ENCODE peak calls at places on chromosome 1, in five cellular contexts. K is cardiac muscle cell; Z is SIG-M5; M is neural crest cell; L is activated T-helper 1 cell treated with anti-CD3 and anti-CD28 coated beads, Interleukin-2, amount 50 U/mL, for 16 hours. O is an unnamed sample.
A peak's percentile ranks its signal among the peaks of the same experiment; 100 is the strongest.

GRCh38 chr1:197210426-197210825 is 57.6 kb upstream of the CRB1 start:
- DNase-seq in K (peak; percentile 6), Z (no peak), M (no peak), L (no peak), O (no peak)

GRCh38 chr1:147491098-147491497 is 50.2 kb upstream of the BCL9 start:
- DNase-seq in K (no peak), Z (no peak), M (no peak), L (no peak), O (no peak)

GRCh38 chr1:79117376-79117775 is 110.8 kb upstream of the ADGRL4 start:
- DNase-seq in K (peak; percentile 45), Z (no peak), M (no peak), L (no peak), O (no peak)

GRCh38 chr1:229268505-229268904 is 2.4 kb upstream of the RAB4A start:
- DNase-seq in K (no peak), Z (no peak), M (no peak), L (no peak), O (no peak)

GRCh38 chr1:121516279-121516967 is 331.6 kb downstream of the SRGAP2C start:
- DNase-seq in K (no peak), Z (peak; percentile 68), M (no peak), L (no peak), O (no peak)

GRCh38 chr1:25548601-25549000 is 5.2 kb downstream of the LDLRAP1 start:
- DNase-seq in K (no peak), Z (no peak), M (no peak), L (no peak), O (no peak)

GRCh38 chr1:220511785-220512184 is 16.2 kb upstream of the MARK1 start:
- DNase-seq in K (no peak), Z (no peak), M (no peak), L (no peak), O (peak; percentile 38)

GRCh38 chr1:101284622-101285218 is 47.9 kb downstream of the S1PR1 start:
- DNase-seq in K (no peak), Z (no peak), M (no peak), L (no peak), O (no peak)

GRCh38 chr1:221335161-221336101 is 406.5 kb downstream of the DUSP10 start:
- DNase-seq in K (peak; percentile 78), Z (no peak), M (no peak), L (no peak), O (no peak)

GRCh38 chr1:180098242-180098995 is 56.2 kb upstream of the QSOX1 start:
- DNase-seq in K (peak; percentile 89), Z (no peak), M (no peak), L (no peak), O (no peak)

GRCh38 chr1:206551985-206552325 is 44.6 kb downstream of the RASSF5 start:
- DNase-seq in K (no peak), Z (no peak), M (no peak), L (peak; percentile 51), O (no peak)

GRCh38 chr1:184407816-184408510 is 21.1 kb downstream of the C1orf21 start:
- DNase-seq in K (no peak), Z (no peak), M (no peak), L (no peak), O (no peak)

GRCh38 chr1:225846331-225847310 is 35.6 kb downstream of the TMEM63A start:
- DNase-seq in K (no peak), Z (no peak), M (no peak), L (no peak), O (no peak)

GRCh38 chr1:28642847-28643635 is at the start of gene TAF12:
- DNase-seq in K (peak; percentile 97), Z (peak; percentile 80), M (peak; percentile 80), L (peak; percentile 90), O (peak; percentile 92)

GRCh38 chr1:236998571-236998970 is 5.7 kb downstream of the MT1HL1 start:
- DNase-seq in K (no peak), Z (no peak), M (no peak), L (no peak), O (no peak)

GRCh38 chr1:17520041-17520440 is 19.5 kb upstream of the ARHGEF10L start:
- DNase-seq in K (no peak), Z (no peak), M (no peak), L (no peak), O (no peak)

GRCh38 chr1:75529488-75529887 is 81.4 kb downstream of the SLC44A5 start:
- DNase-seq in K (peak; percentile 20), Z (no peak), M (no peak), L (no peak), O (peak; percentile 98)

GRCh38 chr1:150376110-150376509 is 12.2 kb downstream of the RPRD2 start:
- DNase-seq in K (no peak), Z (no peak), M (no peak), L (no peak), O (no peak)

GRCh38 chr1:8815582-8816285 is 1.7 kb downstream of the RERE start:
- DNase-seq in K (peak; percentile 46), Z (no peak), M (peak; percentile 43), L (no peak), O (peak; percentile 69)

GRCh38 chr1:82059931-82060330 is 259.2 kb downstream of the ADGRL2 start:
- DNase-seq in K (no peak), Z (no peak), M (no peak), L (no peak), O (no peak)

GRCh38 chr1:65512967-65513777 is 92.7 kb downstream of the LEPR start:
- DNase-seq in K (no peak), Z (no peak), M (no peak), L (no peak), O (no peak)

GRCh38 chr1:21295059-21295401 is 4.8 kb upstream of the ECE1 start:
- DNase-seq in K (peak; percentile 29), Z (no peak), M (no peak), L (peak; percentile 29), O (no peak)

GRCh38 chr1:76949503-76949902 is 82.2 kb downstream of the ST6GALNAC5 start:
- DNase-seq in K (no peak), Z (no peak), M (no peak), L (no peak), O (no peak)

GRCh38 chr1:34885405-34886247 is 26.1 kb upstream of the SMIM12 start:
- DNase-seq in K (peak; percentile 51), Z (no peak), M (peak; percentile 62), L (peak; percentile 32), O (peak; percentile 87)

GRCh38 chr1:203380395-203381150 is 29.7 kb upstream of the FMOD start:
- DNase-seq in K (no peak), Z (no peak), M (no peak), L (no peak), O (no peak)

GRCh38 chr1:154176341-154176740 is 15.6 kb downstream of the TPM3 start:
- DNase-seq in K (peak; percentile 89), Z (no peak), M (no peak), L (no peak), O (no peak)

GRCh38 chr1:185108324-185108723 is 48.4 kb downstream of the TRMT1L start:
- DNase-seq in K (peak; percentile 9), Z (no peak), M (no peak), L (no peak), O (no peak)

GRCh38 chr1:107599220-107599619 is 365.8 kb downstream of the VAV3 start:
- DNase-seq in K (no peak), Z (no peak), M (no peak), L (no peak), O (no peak)

GRCh38 chr1:12196641-12197482 is 30.1 kb downstream of the TNFRSF1B start:
- DNase-seq in K (no peak), Z (peak; percentile 84), M (no peak), L (no peak), O (no peak)

GRCh38 chr1:155069551-155070391 is 6.2 kb downstream of the EFNA4 start:
- DNase-seq in K (no peak), Z (no peak), M (no peak), L (no peak), O (peak; percentile 44)

O was measured in HAP-1.